ENCODE peak calls at places on chromosome 5, in eight cellular contexts. S is HCT116; X is CD4-positive, alpha-beta memory T cell; P is lung; B is body of pancreas; U is breast epithelium; F is sigmoid colon; V is fibroblast of lung. K is an unnamed sample. For H3K4me1, the result is how much of the 10 kb centered on the place peaks cover.

GRCh38 chr5:154103223-154103622 is 64.5 kb downstream of the MFAP3 start:
- DNase-seq in B (no peak), F (no peak), S (no peak), U (no peak), V (no peak), X (no peak), P (no peak), K (no peak)

GRCh38 chr5:139120521-139120920 is 77.6 kb downstream of the SIL1 start:
- DNase-seq in B (no peak), V (no peak), F (no peak), P (no peak), X (no peak), U (no peak), S (no peak), K (no peak)

GRCh38 chr5:40134883-40135520 is 544.7 kb upstream of the PTGER4 start:
- DNase-seq in F (no peak), V (no peak), P (no peak), X (no peak), S (no peak), U (no peak), B (peak), K (no peak)

GRCh38 chr5:147073098-147073497 is 161.7 kb upstream of the STK32A start:
- DNase-seq in P (no peak), B (no peak), X (no peak), V (no peak), S (no peak), U (no peak), F (no peak), K (no peak)

GRCh38 chr5:119360905-119361605 is 5.2 kb downstream of the TNFAIP8 start:
- DNase-seq in S (no peak), V (no peak), P (no peak), U (no peak), X (no peak), B (no peak), F (no peak), K (no peak)

GRCh38 chr5:91288517-91288916 is 94.6 kb downstream of the ARRDC3 start:
- DNase-seq in U (no peak), S (no peak), V (no peak), F (peak), B (no peak), X (no peak), P (no peak), K (no peak)

GRCh38 chr5:105882956-105883481 is 1787.7 kb downstream of the EFNA5 start:
- DNase-seq in U (no peak), F (no peak), X (no peak), P (no peak), S (no peak), V (no peak), B (no peak), K (no peak)

GRCh38 chr5:119814655-119815054 is 185.3 kb downstream of the FAM170A start:
- DNase-seq in F (no peak), U (no peak), V (no peak), S (no peak), P (no peak), B (no peak), X (no peak), K (no peak)

GRCh38 chr5:926416-927171 is 33.9 kb downstream of the TRIP13 start:
- DNase-seq in U (no peak), X (no peak), V (peak), S (no peak), F (peak), B (peak), P (no peak), K (no peak)

GRCh38 chr5:109884676-109885075 is 194.9 kb downstream of the MAN2A1 start:
- DNase-seq in V (no peak), F (peak), X (no peak), P (no peak), B (no peak), S (no peak), U (no peak), K (no peak)

GRCh38 chr5:40842351-40842750 is 1.2 kb downstream of the CARD6 start:
- DNase-seq in V (peak), F (no peak), P (no peak), X (no peak), S (no peak), B (no peak), U (no peak), K (no peak)

GRCh38 chr5:160506006-160507004 is 84.7 kb downstream of the PTTG1 start:
- DNase-seq in P (no peak), B (peak), U (peak), S (no peak), X (peak), V (peak), F (peak), K (peak)

GRCh38 chr5:55104036-55104767 is 1.8 kb downstream of the GZMA start:
- DNase-seq in U (no peak), F (no peak), S (no peak), V (no peak), B (no peak), X (no peak), P (no peak), K (no peak)

DNA sequence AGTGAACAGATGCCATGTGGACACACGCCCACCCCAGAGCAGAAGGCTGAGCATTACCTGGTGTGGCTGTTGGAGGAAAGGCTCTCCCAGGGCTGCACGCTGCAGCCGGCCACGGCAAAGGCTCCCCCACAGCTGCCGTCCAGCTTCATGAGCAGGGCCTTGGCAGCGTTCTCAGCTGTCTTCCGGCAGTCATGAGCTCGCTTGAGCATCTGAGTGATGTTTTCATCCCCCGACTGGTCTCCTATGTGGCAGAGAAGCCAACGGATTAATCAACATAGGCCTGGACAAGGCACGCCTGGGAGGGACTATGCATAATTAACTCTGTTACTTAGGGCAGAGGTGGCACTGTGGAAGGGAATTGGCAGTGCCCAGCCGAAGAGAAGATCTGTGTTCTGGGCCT is 87.3 kb downstream of the DCP2 start:
- DNase-seq in P (no peak), U (no peak), X (no peak), V (no peak), F (no peak), B (no peak), S (no peak), K (no peak)
- H3K4me1 ChIP-seq in P (under half), U (under half), X (under half), V (under half), F (under half), B (under half), S (under half), K (under half)

DNA sequence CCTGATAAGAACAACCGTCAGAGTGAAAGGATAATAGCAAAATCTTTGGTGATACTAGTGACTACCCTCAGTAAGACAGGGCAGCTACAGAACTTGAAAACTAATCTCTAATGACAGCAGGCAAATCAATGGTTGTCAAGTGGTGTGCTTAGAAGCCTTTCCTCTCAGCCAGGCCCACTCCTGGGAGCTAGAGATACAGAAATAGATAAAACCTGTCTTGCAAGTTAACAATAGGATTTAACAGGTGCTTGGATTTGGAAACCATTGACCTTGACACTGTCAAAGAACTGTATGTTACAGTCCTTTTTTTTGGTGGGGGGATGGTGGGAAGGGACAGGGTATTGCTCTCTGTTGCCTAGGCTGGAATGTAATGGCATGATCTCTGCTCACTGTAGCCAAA is 118.6 kb downstream of the BASP1 start:
- DNase-seq in V (no peak), F (no peak), X (no peak), S (no peak), U (no peak), B (no peak), P (no peak), K (no peak)
- H3K27ac ChIP-seq in V (no peak), F (no peak), X (no peak), S (no peak), U (no peak), B (no peak), P (no peak), K (no peak)

GRCh38 chr5:151078490-151079262 is 2.2 kb downstream of the TNIP1 start:
- DNase-seq in U (no peak), B (peak), P (no peak), X (peak), S (no peak), F (no peak), V (no peak), K (no peak)

GRCh38 chr5:151079838-151080619 is 805 bp downstream of the TNIP1 start:
- DNase-seq in U (no peak), S (no peak), V (peak), P (no peak), B (no peak), X (no peak), F (no peak), K (no peak)

GRCh38 chr5:151075698-151076331 is 5.0 kb downstream of the TNIP1 start:
- DNase-seq in V (no peak), X (no peak), F (no peak), P (peak), S (no peak), U (no peak), B (peak), K (no peak)

GRCh38 chr5:151076616-151077015 is 4.2 kb downstream of the TNIP1 start:
- DNase-seq in F (no peak), S (no peak), U (no peak), B (no peak), V (no peak), X (no peak), P (no peak), K (no peak)

GRCh38 chr5:151077419-151077818 is 3.4 kb downstream of the TNIP1 start:
- DNase-seq in V (no peak), B (no peak), S (no peak), U (no peak), X (no peak), P (no peak), F (no peak), K (no peak)
- H3K4me1 ChIP-seq in V (under half), B (half or more), S (half or more), U (under half), X (half or more), P (under half), F (under half), K (half or more)

GRCh38 chr5:126471875-126472537 is 48.8 kb downstream of the GRAMD2B start:
- DNase-seq in B (no peak), X (no peak), V (peak), S (no peak), F (no peak), U (no peak), P (no peak), K (no peak)
- H3K27ac ChIP-seq in B (peak), X (no peak), V (peak), S (peak), F (no peak), U (peak), P (no peak), K (no peak)

DNA sequence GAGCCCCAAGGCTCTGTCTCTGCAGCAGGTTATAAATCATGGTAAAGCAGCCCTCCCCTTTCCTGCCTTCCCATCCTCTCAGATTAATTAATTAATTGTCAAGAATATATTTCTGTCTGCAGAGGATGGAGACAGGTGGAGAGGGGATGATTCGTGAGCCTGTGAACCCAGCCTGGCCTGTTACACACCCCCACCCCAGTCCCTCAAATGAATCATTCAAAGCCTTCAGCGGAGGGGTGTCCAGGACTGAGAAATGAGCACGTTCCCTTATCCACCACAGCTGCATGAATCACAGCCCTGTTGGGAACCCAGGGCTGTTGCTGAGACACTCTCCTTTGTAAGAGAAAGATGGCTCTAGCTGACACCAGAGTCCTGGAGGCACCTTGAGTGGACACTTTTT is 56.0 kb downstream of the NIPAL4 start:
- DNase-seq in P (no peak), V (peak), B (peak), F (no peak), S (no peak), U (no peak), X (no peak), K (no peak)
- H3K4me1 ChIP-seq in P (under half), V (under half), B (under half), F (under half), S (half or more), U (under half), X (under half), K (under half)

GRCh38 chr5:16888694-16889124 is 47.4 kb downstream of the MYO10 start:
- DNase-seq in B (peak), F (no peak), V (peak), X (no peak), P (no peak), U (no peak), S (no peak), K (no peak)

GRCh38 chr5:16884595-16884994 is 51.5 kb downstream of the MYO10 start:
- DNase-seq in X (no peak), P (no peak), U (no peak), S (no peak), V (no peak), F (no peak), B (no peak), K (no peak)

GRCh38 chr5:16886366-16886736 is 49.7 kb downstream of the MYO10 start:
- DNase-seq in B (peak), S (no peak), X (no peak), U (no peak), V (peak), F (no peak), P (no peak), K (no peak)

GRCh38 chr5:16885635-16886365 is 50.3 kb downstream of the MYO10 start:
- DNase-seq in F (no peak), P (no peak), B (no peak), X (no peak), V (no peak), S (no peak), U (no peak), K (no peak)

DNA sequence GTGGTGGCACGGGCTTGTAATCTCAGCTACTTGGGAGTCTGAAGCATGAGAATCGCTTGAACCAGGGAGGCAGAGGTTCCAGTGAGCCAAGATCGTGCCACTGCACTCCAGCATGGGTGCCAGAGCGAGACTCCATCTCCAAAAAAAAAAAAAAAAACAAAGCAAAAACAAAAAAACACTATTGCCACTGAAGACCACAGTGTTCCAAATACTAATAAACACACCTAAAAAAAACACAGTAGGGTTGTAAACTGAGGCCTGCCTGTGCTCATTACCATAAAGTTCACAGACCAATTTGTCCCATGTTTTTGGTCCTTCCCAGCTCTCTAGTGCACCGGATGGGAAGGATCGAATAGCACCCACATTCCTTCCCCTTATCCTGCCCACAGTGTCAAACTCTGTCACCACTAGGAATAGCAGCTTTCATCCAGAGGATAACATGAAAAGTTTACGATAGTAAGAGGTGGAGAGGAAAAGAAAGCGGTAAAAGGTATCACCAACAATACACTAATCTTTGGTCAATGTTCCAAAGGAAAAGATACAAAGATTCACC is 49.2 kb downstream of the MYO10 start:
- DNase-seq in B (no peak), U (no peak), F (no peak), S (no peak), V (no peak), X (no peak), P (no peak), K (no peak)
- H3K27ac ChIP-seq in B (peak), U (no peak), F (no peak), S (no peak), V (peak), X (no peak), P (no peak), K (no peak)

GRCh38 chr5:142977363-142978051 is 207.3 kb downstream of the ARHGAP26 start:
- DNase-seq in V (peak), X (peak), S (no peak), F (no peak), P (no peak), B (peak), U (peak), K (no peak)
- H3K4me1 ChIP-seq in V (under half), X (half or more), S (half or more), F (under half), P (under half), B (under half), U (under half), K (under half)

GRCh38 chr5:31113101-31113500 is 80.4 kb upstream of the CDH6 start:
- DNase-seq in S (no peak), U (no peak), P (no peak), B (no peak), F (no peak), X (no peak), V (peak), K (no peak)

GRCh38 chr5:31116466-31117031 is 76.9 kb upstream of the CDH6 start:
- DNase-seq in V (no peak), B (no peak), X (no peak), F (no peak), S (no peak), P (no peak), U (no peak), K (no peak)

GRCh38 chr5:31114817-31115216 is 78.7 kb upstream of the CDH6 start:
- DNase-seq in U (no peak), B (no peak), V (no peak), F (no peak), S (no peak), X (no peak), P (no peak), K (no peak)

DNA sequence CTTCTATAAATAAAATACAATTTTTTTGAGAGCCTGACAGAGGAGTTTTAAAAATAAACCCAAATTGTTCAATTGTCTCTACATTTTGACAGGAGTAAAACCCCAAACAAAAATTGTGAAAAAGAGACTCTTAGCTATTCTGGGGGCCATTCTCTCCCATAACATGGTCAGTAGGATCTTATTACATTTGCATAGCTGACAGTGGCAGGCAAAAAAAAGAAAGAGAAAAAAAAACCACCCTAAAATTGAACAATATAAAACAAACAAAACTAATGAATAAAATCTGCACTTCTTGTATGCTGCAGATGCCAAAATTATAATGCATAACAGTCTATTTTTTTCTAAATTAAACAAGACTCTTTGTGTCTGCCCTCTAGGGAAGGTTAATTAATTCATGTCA is 79.8 kb upstream of the CDH6 start:
- DNase-seq in U (no peak), P (no peak), X (no peak), V (no peak), B (no peak), S (no peak), F (no peak), K (no peak)
- H3K27ac ChIP-seq in U (no peak), P (no peak), X (no peak), V (no peak), B (no peak), S (no peak), F (no peak), K (no peak)

DNA sequence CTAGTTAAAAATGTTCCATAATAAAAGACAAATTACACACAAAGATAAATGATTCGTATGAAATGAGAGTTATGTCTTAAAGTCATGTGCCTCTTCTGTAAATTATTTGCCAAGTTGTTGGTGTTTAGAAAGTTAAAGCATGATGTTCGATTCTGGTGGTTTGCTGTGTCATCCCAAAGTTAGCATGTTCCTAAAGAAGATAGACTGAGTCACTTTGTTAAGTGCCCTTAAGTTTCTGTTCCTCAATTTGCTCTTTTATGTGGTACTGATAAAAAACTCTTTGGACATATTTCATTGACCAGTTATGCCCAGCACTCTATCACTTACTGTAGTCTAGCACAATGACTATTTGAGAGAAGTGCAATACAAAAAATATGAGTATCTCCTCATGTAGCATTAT is 366.9 kb upstream of the ZNF608 start:
- DNase-seq in F (no peak), S (no peak), U (no peak), X (no peak), V (no peak), P (no peak), B (no peak), K (no peak)
- H3K4me1 ChIP-seq in F (under half), S (under half), U (under half), X (under half), V (under half), P (under half), B (under half), K (under half)

DNA sequence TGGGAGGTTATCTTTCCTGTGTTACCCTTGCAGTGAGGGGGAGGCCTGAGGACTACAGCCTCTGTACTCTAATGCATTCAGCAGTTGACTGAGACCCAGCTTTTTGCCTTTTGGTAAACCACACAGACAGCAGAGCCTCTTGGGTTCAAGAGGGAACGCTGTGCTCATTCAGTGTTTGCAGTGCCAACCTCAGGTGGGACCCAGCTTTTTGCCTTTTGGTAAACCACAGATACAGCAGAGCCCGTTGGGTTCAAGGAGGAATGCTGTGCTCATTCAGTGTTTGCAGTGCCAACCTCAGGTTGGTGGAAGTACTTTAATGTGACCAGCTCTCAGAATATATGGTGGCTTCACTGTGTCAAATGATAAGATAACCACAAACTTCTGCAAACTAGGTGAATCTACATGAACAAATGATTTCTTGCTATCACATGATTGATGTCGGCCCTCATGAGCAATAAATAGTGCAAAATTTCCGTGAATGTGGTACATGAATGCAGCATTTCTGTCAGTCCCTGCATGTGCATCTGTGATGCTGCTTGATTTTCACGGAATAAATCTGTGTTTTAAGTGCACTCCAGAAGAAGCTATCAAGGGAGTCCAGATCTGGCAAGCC is 1.7 kb downstream of the IQGAP2 start:
- DNase-seq in B (no peak), P (no peak), X (no peak), U (no peak), V (no peak), F (no peak), S (no peak), K (no peak)
- H3K27ac ChIP-seq in B (peak), P (no peak), X (peak), U (peak), V (no peak), F (no peak), S (no peak), K (no peak)